ENCODE peak calls at places on chromosome 19, in ten cellular contexts. L is iris pigment epithelial cell; N is mucosa of gallbladder; G is stimulated activated CD4-positive, alpha-beta T cell treated with anti-CD3 and anti-CD28 coated beads, Interleukin-4, amount 100 ng/mL, for 24 hours; C is nucleus accumbens; R is ELF-1; P is GDM1; M is NCI-H524; O is lung; B is smooth muscle cell of the brain vasculature. X is an unnamed sample.

GRCh38 chr19:3275068-3275582 is 50.7 kb downstream of the CELF5 start:
- DNase-seq in L (no peak), N (no peak), G (peak; percentile 58), C (peak; percentile 11), R (no peak), P (no peak), M (peak; percentile 90), O (no peak), B (no peak), X (peak; percentile 83)

GRCh38 chr19:45824041-45824471 is 8.9 kb upstream of the RSPH6A start:
- DNase-seq in L (no peak), N (peak; percentile 37), G (no peak), C (peak; percentile 19), R (no peak), P (no peak), M (no peak), O (no peak), B (no peak), X (no peak)

GRCh38 chr19:50947123-50947522 is 5.7 kb downstream of the KLK5 start:
- DNase-seq in L (no peak), N (no peak), G (no peak), C (no peak), R (no peak), P (no peak), M (no peak), O (no peak), B (no peak), X (no peak)

GRCh38 chr19:58559275-58560006 is 1.0 kb upstream of the UBE2M start:
- DNase-seq in L (peak; percentile 90), N (peak; percentile 89), G (peak; percentile 78), C (no peak), R (peak; percentile 94), P (no peak), M (no peak), O (peak; percentile 94), B (peak; percentile 65), X (peak; percentile 89)

GRCh38 chr19:6588508-6589345 is 2.2 kb downstream of the CD70 start:
- DNase-seq in L (no peak), N (no peak), G (no peak), C (no peak), R (no peak), P (no peak), M (no peak), O (no peak), B (no peak), X (peak; percentile 43)

GRCh38 chr19:48637948-48638830 is 1.0 kb upstream of the DBP start:
- DNase-seq in L (peak; percentile 97), N (peak; percentile 91), G (peak; percentile 84), C (peak; percentile 85), R (peak; percentile 95), P (peak; percentile 86), M (peak; percentile 92), O (peak; percentile 85), B (peak; percentile 79), X (peak; percentile 71)

GRCh38 chr19:33397536-33398360 is 24.2 kb downstream of the CEBPG start:
- DNase-seq in L (no peak), N (no peak), G (no peak), C (no peak), R (peak; percentile 46), P (no peak), M (no peak), O (no peak), B (no peak), X (no peak)

GRCh38 chr19:10289167-10289835 is 451 bp upstream of the ICAM5 start:
- DNase-seq in L (peak; percentile 63), N (no peak), G (peak; percentile 76), C (peak; percentile 35), R (peak; percentile 57), P (peak; percentile 86), M (peak; percentile 87), O (peak; percentile 72), B (no peak), X (peak; percentile 76)

GRCh38 chr19:11288349-11288748 is 7.6 kb upstream of the TSPAN16 start:
- DNase-seq in L (peak; percentile 46), N (no peak), G (no peak), C (no peak), R (no peak), P (no peak), M (no peak), O (no peak), B (no peak), X (no peak)

GRCh38 chr19:49887653-49888477 is 8.8 kb downstream of the IL4I1 start:
- DNase-seq in L (no peak), N (no peak), G (no peak), C (no peak), R (no peak), P (no peak), M (no peak), O (no peak), B (no peak), X (no peak)

GRCh38 chr19:2032296-2032941 is 16.9 kb upstream of the BTBD2 start:
- DNase-seq in L (peak; percentile 84), N (peak; percentile 95), G (peak; percentile 37), C (peak; percentile 82), R (no peak), P (peak; percentile 81), M (peak; percentile 86), O (peak; percentile 97), B (no peak), X (peak; percentile 61)

GRCh38 chr19:15328312-15328711 is 4.0 kb downstream of the BRD4 start:
- DNase-seq in L (no peak), N (no peak), G (no peak), C (no peak), R (no peak), P (no peak), M (no peak), O (peak; percentile 75), B (no peak), X (no peak)

GRCh38 chr19:5125797-5126497 is 157.0 kb downstream of the KDM4B start:
- DNase-seq in L (no peak), N (no peak), G (no peak), C (no peak), R (peak; percentile 53), P (peak; percentile 72), M (no peak), O (no peak), B (no peak), X (no peak)

GRCh38 chr19:21698215-21698614 is 69.2 kb downstream of the ZNF100 start:
- DNase-seq in L (peak; percentile 31), N (no peak), G (no peak), C (no peak), R (no peak), P (no peak), M (peak; percentile 44), O (no peak), B (no peak), X (no peak)

GRCh38 chr19:18437481-18438330 is at the start of gene ISYNA1:
- DNase-seq in L (peak; percentile 72), N (peak; percentile 38), G (peak; percentile 46), C (no peak), R (peak; percentile 66), P (peak; percentile 47), M (peak; percentile 36), O (no peak), B (no peak), X (peak; percentile 62)

GRCh38 chr19:9914001-9914314 is 22.4 kb downstream of the OLFM2 start:
- DNase-seq in L (no peak), N (no peak), G (no peak), C (no peak), R (no peak), P (no peak), M (no peak), O (no peak), B (no peak), X (no peak)

GRCh38 chr19:48715276-48715675 is 4.2 kb downstream of the MAMSTR start:
- DNase-seq in L (no peak), N (no peak), G (no peak), C (no peak), R (no peak), P (no peak), M (no peak), O (no peak), B (no peak), X (no peak)

X was measured in stimulated activated naive CD8-positive, alpha-beta T cell treated with anti-CD3 and anti-CD28 coated beads, Interleukin-15, Interleukin-2, amounts not matched to agents 100 U/mL and 50 U/mL, for 24 hours.